ENCODE peak calls at places on chromosomes 2 and 18, in eight cellular contexts. T, I, M, Q, F, W, X and V are unnamed samples.

GRCh38 chr2:34492781-34493455 is 893.8 kb upstream of the FAM98A start:
- DNase-seq in T (no peak), I (no peak), M (no peak), Q (no peak), F (no peak), W (no peak), X (no peak), V (no peak)

GRCh38 chr18:58805482-58806187 is 59.0 kb upstream of the ZNF532 start:
- DNase-seq in T (no peak), I (no peak), M (no peak), Q (no peak), F (no peak), W (no peak), X (no peak), V (no peak)

GRCh38 chr18:78776706-78777105 is 202.9 kb upstream of the SALL3 start:
- DNase-seq in T (no peak), I (no peak), M (no peak), Q (no peak), F (no peak), W (no peak), X (no peak), V (no peak)

GRCh38 chr18:10119991-10120390 is 206.2 kb downstream of the VAPA start:
- DNase-seq in T (no peak), I (no peak), M (no peak), Q (no peak), F (no peak), W (no peak), X (no peak), V (no peak)

GRCh38 chr2:107663632-107664031 is 163.1 kb upstream of the RGPD4 start:
- DNase-seq in T (no peak), I (no peak), M (no peak), Q (no peak), F (no peak), W (no peak), X (no peak), V (no peak)

GRCh38 chr2:211822686-211823335 is 715.8 kb downstream of the ERBB4 start:
- DNase-seq in T (no peak), I (no peak), M (no peak), Q (no peak), F (no peak), W (no peak), X (no peak), V (no peak)

GRCh38 chr2:28004086-28004485 is 113.6 kb downstream of the BABAM2 start:
- DNase-seq in T (no peak), I (peak), M (no peak), Q (no peak), F (no peak), W (no peak), X (no peak), V (no peak)

GRCh38 chr18:50193796-50194622 is 938 bp downstream of the MYO5B start:
- DNase-seq in T (peak), I (peak), M (no peak), Q (peak), F (no peak), W (peak), X (no peak), V (no peak)

GRCh38 chr2:218046234-218046633 is 22.8 kb upstream of the RUFY4 start:
- DNase-seq in T (no peak), I (no peak), M (no peak), Q (no peak), F (no peak), W (no peak), X (no peak), V (no peak)

GRCh38 chr2:75481041-75481836 is 79.5 kb downstream of the EVA1A start:
- DNase-seq in T (no peak), I (no peak), M (no peak), Q (no peak), F (no peak), W (no peak), X (no peak), V (no peak)

GRCh38 chr2:120886534-120886961 is 150.9 kb downstream of the GLI2 start:
- DNase-seq in T (no peak), I (no peak), M (no peak), Q (no peak), F (no peak), W (no peak), X (no peak), V (no peak)

GRCh38 chr2:33448216-33448899 is 28.1 kb upstream of the RASGRP3 start:
- DNase-seq in T (no peak), I (no peak), M (no peak), Q (no peak), F (no peak), W (no peak), X (no peak), V (no peak)

GRCh38 chr2:105797298-105797819 is 52.6 kb downstream of the NCK2 start:
- DNase-seq in T (no peak), I (no peak), M (peak), Q (no peak), F (no peak), W (no peak), X (no peak), V (peak)

GRCh38 chr2:98269274-98269673 is 77.0 kb upstream of the CNGA3 start:
- DNase-seq in T (peak), I (peak), M (no peak), Q (peak), F (no peak), W (peak), X (no peak), V (no peak)

GRCh38 chr18:36546876-36547275 is 249.4 kb downstream of the FHOD3 start:
- DNase-seq in T (peak), I (no peak), M (no peak), Q (no peak), F (no peak), W (no peak), X (no peak), V (no peak)

GRCh38 chr18:11751305-11752115 is 62.4 kb downstream of the GNAL start:
- DNase-seq in T (peak), I (peak), M (no peak), Q (no peak), F (no peak), W (no peak), X (no peak), V (no peak)

GRCh38 chr2:157899125-157899839 is 23.2 kb upstream of the ACVR1 start:
- DNase-seq in T (no peak), I (no peak), M (peak), Q (no peak), F (no peak), W (no peak), X (peak), V (no peak)

GRCh38 chr2:224666951-224667553 is 49.1 kb downstream of the CCDC195 start:
- DNase-seq in T (no peak), I (no peak), M (no peak), Q (no peak), F (no peak), W (no peak), X (no peak), V (no peak)

GRCh38 chr2:54872783-54873182 is 149.3 kb downstream of the EML6 start:
- DNase-seq in T (no peak), I (no peak), M (no peak), Q (no peak), F (no peak), W (no peak), X (no peak), V (no peak)

GRCh38 chr2:180349809-180350208 is 342.7 kb upstream of the CWC22 start:
- DNase-seq in T (no peak), I (no peak), M (no peak), Q (no peak), F (no peak), W (no peak), X (no peak), V (no peak)

GRCh38 chr2:142218471-142218870 is 87.7 kb upstream of the LRP1B start:
- DNase-seq in T (no peak), I (peak), M (no peak), Q (no peak), F (no peak), W (no peak), X (no peak), V (no peak)

GRCh38 chr2:6914829-6915228 is 2.4 kb upstream of the RNF144A start:
- DNase-seq in T (no peak), I (peak), M (no peak), Q (no peak), F (no peak), W (peak), X (no peak), V (no peak)

GRCh38 chr18:23114911-23115310 is 20.4 kb upstream of the CABLES1 start:
- DNase-seq in T (no peak), I (no peak), M (no peak), Q (no peak), F (no peak), W (peak), X (no peak), V (no peak)

GRCh38 chr18:49447810-49448745 is 12.4 kb downstream of the DYM start:
- DNase-seq in T (peak), I (peak), M (peak), Q (peak), F (peak), W (peak), X (no peak), V (no peak)

GRCh38 chr18:8661754-8662573 is 43.4 kb upstream of the MTCL1 start:
- DNase-seq in T (no peak), I (peak), M (no peak), Q (peak), F (no peak), W (peak), X (no peak), V (no peak)

GRCh38 chr2:49186050-49186648 is 31.8 kb upstream of the FSHR start:
- DNase-seq in T (no peak), I (no peak), M (no peak), Q (no peak), F (no peak), W (no peak), X (no peak), V (no peak)

GRCh38 chr2:195683174-195683573 is 26.1 kb downstream of the SLC39A10 start:
- DNase-seq in T (no peak), I (no peak), M (no peak), Q (no peak), F (no peak), W (no peak), X (no peak), V (no peak)

GRCh38 chr18:14086459-14087231 is 45.6 kb downstream of the ZNF519 start:
- DNase-seq in T (peak), I (peak), M (no peak), Q (peak), F (no peak), W (no peak), X (no peak), V (no peak)

GRCh38 chr2:133790706-133791105 is 222.4 kb upstream of the NCKAP5 start:
- DNase-seq in T (no peak), I (peak), M (no peak), Q (no peak), F (no peak), W (no peak), X (no peak), V (no peak)

GRCh38 chr2:16623046-16623445 is 42.6 kb downstream of the CYRIA start:
- DNase-seq in T (no peak), I (peak), M (no peak), Q (no peak), F (no peak), W (no peak), X (no peak), V (no peak)

GRCh38 chr2:186690796-186691195 is 3.1 kb upstream of the FAM171B start:
- DNase-seq in T (no peak), I (no peak), M (no peak), Q (no peak), F (no peak), W (no peak), X (no peak), V (no peak)

GRCh38 chr2:187037310-187037709 is 188.3 kb upstream of the ZSWIM2 start:
- DNase-seq in T (no peak), I (no peak), M (no peak), Q (no peak), F (no peak), W (no peak), X (no peak), V (no peak)

GRCh38 chr2:45000921-45001628 is 8.2 kb downstream of the SIX2 start:
- DNase-seq in T (no peak), I (peak), M (no peak), Q (peak), F (no peak), W (peak), X (peak), V (no peak)

GRCh38 chr2:22817197-22817596 is 567.8 kb upstream of the KLHL29 start:
- DNase-seq in T (no peak), I (peak), M (no peak), Q (no peak), F (no peak), W (peak), X (no peak), V (no peak)